ENCODE peak calls at places on chromosomes 4 and X, in nine cellular contexts. I is thyroid gland, X is A549, U is spleen, C is breast epithelium, N is body of pancreas, P is heart left ventricle, Q is ovary, R is IMR-90. T is an unnamed sample.

GRCh38 chr4:158811704-158812103 is 42.9 kb downstream of the FNIP2 start:
- DNase-seq in U (no peak), P (no peak), Q (no peak), R (no peak), C (no peak), I (peak), N (peak), X (no peak), T (peak)

GRCh38 chr4:111789901-111790640 is 355.2 kb upstream of the FAM241A start:
- DNase-seq in I (no peak), U (no peak), X (no peak), R (no peak), P (no peak), C (no peak), N (no peak), Q (no peak), T (no peak)

GRCh38 chr4:95511477-95511876 is 37.3 kb downstream of the UNC5C start:
- DNase-seq in N (no peak), P (no peak), X (no peak), Q (no peak), R (no peak), C (no peak), U (no peak), I (no peak), T (no peak)

GRCh38 chr4:186190456-186191265 is 706 bp upstream of the CYP4V2 start:
- DNase-seq in Q (no peak), I (peak), U (peak), C (peak), N (no peak), R (no peak), X (peak), P (peak), T (peak)

GRCh38 chr4:158895797-158896442 is 127.1 kb downstream of the FNIP2 start:
- DNase-seq in C (no peak), I (peak), Q (no peak), P (no peak), R (peak), N (peak), X (no peak), U (no peak), T (peak)

GRCh38 chr4:23135792-23136645 is 443.3 kb downstream of the GBA3 start:
- DNase-seq in P (no peak), X (peak), U (no peak), C (no peak), N (peak), I (no peak), Q (no peak), R (peak), T (peak)

GRCh38 chr4:169485791-169486742 is 126.3 kb downstream of the NEK1 start:
- DNase-seq in C (no peak), U (no peak), X (peak), P (no peak), Q (peak), N (peak), R (peak), I (peak), T (peak)

GRCh38 chr4:128721896-128722295 is 87.6 kb upstream of the JADE1 start:
- DNase-seq in Q (no peak), N (no peak), R (no peak), X (no peak), C (no peak), U (no peak), I (no peak), P (no peak), T (no peak)

GRCh38 chrX:129980043-129980442 is 2.4 kb upstream of the BCORL1 start:
- DNase-seq in U (peak), I (peak), Q (peak), N (peak), P (peak), C (no peak), R (no peak), X (no peak), T (no peak)

GRCh38 chr4:169282429-169283113 is 11.8 kb upstream of the SH3RF1 start:
- DNase-seq in Q (no peak), U (no peak), R (peak), C (no peak), X (no peak), N (no peak), P (no peak), I (no peak), T (no peak)

GRCh38 chrX:41481264-41482109 is 34.3 kb downstream of the NYX start:
- DNase-seq in N (no peak), U (no peak), R (no peak), X (peak), C (no peak), Q (no peak), P (no peak), I (no peak), T (peak)

GRCh38 chrX:39729834-39730670 is 367.7 kb downstream of the BCOR start:
- DNase-seq in U (no peak), N (no peak), P (no peak), Q (no peak), C (no peak), R (no peak), X (no peak), I (no peak), T (peak)

GRCh38 chr4:152968806-152969394 is 32.8 kb downstream of the FHDC1 start:
- DNase-seq in R (peak), P (no peak), X (no peak), Q (no peak), N (no peak), C (no peak), I (no peak), U (no peak), T (no peak)

GRCh38 chrX:153861733-153862300 is 24.2 kb downstream of the L1CAM start:
- DNase-seq in U (peak), X (no peak), C (no peak), R (no peak), I (no peak), Q (no peak), N (no peak), P (no peak), T (no peak)

GRCh38 chr4:72582853-72583252 is 13.8 kb upstream of the ADAMTS3 start:
- DNase-seq in U (no peak), I (peak), P (no peak), X (no peak), N (no peak), R (no peak), Q (no peak), C (no peak), T (no peak)

GRCh38 chrX:13688772-13689518 is at the start of gene RAB9A:
- DNase-seq in C (peak), I (peak), R (peak), N (peak), U (peak), X (peak), Q (peak), P (peak), T (peak)

GRCh38 chr4:86453044-86453501 is 93.2 kb upstream of the MAPK10 start:
- DNase-seq in R (peak), X (no peak), N (peak), P (peak), C (no peak), Q (peak), I (peak), U (no peak), T (no peak)

GRCh38 chrX:83535417-83536244 is 27.5 kb downstream of the POU3F4 start:
- DNase-seq in X (no peak), C (no peak), Q (no peak), N (no peak), P (no peak), R (no peak), U (no peak), I (no peak), T (no peak)

GRCh38 chr4:3207531-3208037 is 41.4 kb upstream of the MSANTD1 start:
- DNase-seq in U (no peak), X (no peak), R (peak), P (no peak), Q (no peak), N (no peak), I (no peak), C (peak), T (no peak)

GRCh38 chr4:1240721-1241465 is 8.0 kb downstream of the CTBP1 start:
- DNase-seq in C (no peak), X (no peak), I (no peak), R (no peak), P (no peak), U (peak), Q (no peak), N (no peak), T (no peak)

GRCh38 chr4:1869530-1870327 is 1.5 kb upstream of the NSD2 start:
- DNase-seq in C (no peak), I (no peak), U (no peak), R (no peak), X (no peak), N (no peak), P (no peak), Q (no peak), T (no peak)

GRCh38 chrX:153649178-153649914 is 2.3 kb downstream of the DUSP9 start:
- DNase-seq in U (peak), X (peak), I (peak), C (peak), R (no peak), P (no peak), Q (peak), N (peak), T (peak)

GRCh38 chrX:39821011-39821708 is 276.6 kb downstream of the BCOR start:
- DNase-seq in U (peak), I (peak), N (peak), P (peak), Q (peak), R (peak), X (peak), C (no peak), T (no peak)

GRCh38 chrX:21781525-21781924 is 23.6 kb upstream of the SMPX start:
- DNase-seq in Q (no peak), U (no peak), N (no peak), P (no peak), R (peak), C (no peak), X (no peak), I (no peak), T (no peak)

GRCh38 chrX:140501940-140502468 is 2.9 kb downstream of the SOX3 start:
- DNase-seq in P (no peak), N (no peak), X (no peak), U (no peak), I (no peak), C (no peak), R (no peak), Q (no peak), T (no peak)

GRCh38 chr4:13733817-13734216 is 106.3 kb upstream of the BOD1L1 start:
- DNase-seq in C (no peak), P (no peak), X (no peak), I (no peak), Q (no peak), R (no peak), N (no peak), U (no peak), T (no peak)

DNA sequence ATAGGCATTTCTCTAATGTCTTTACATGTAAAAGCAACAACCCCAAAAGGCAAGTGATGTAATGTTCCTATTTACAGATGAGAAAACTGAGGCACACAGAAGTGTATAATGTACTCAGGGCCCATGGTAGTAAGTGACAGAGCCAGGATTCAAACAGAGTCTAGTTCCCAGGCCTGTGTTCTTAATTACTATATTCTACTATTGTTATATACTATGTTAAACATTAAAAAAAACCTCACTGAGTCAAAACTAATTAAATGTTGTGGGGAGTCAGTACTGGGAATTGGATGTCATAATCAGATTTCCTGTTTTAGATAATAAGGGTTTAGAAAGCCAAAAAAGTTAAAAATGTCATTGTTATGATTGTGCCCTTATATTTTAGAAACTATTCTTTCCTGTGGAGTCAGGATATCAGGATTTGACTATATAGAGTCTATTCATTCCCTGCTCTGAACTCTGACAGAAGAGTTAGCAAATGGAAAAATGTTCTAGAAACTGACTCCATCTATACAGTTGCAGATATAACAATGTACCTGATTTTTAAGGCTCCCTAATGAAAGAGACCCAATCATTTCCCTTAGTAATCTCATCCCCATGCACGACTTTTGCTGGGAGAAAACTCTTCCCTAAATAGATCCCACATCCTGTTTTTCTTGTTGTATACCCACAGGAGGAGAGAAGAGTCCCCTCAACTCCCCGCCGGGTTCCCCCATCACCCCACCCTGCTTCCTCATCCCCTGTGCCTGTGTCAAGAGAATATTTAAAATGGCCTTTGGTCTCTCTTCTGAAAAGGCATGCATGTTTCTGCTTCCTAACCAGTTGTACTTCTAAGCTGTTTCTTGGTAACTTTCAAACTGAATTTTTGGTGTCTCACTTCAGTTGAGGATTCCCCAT is 69.7 kb downstream of the REELD1 start:
- DNase-seq in C (no peak), U (no peak), N (no peak), I (no peak), Q (no peak), P (no peak), R (no peak), X (no peak), T (no peak)
- TF ChIP-seq POLR2A in C (no peak), U (no peak), N (no peak), I (no peak), Q (no peak), P (no peak), R (no peak), X (no peak), T (no peak)

GRCh38 chr4:56386091-56386490 is 1.2 kb downstream of the AASDH start:
- DNase-seq in X (no peak), Q (no peak), N (no peak), P (no peak), R (no peak), C (no peak), U (no peak), I (no peak), T (no peak)

GRCh38 chr4:56389558-56389957 is 2.3 kb upstream of the AASDH start:
- DNase-seq in R (no peak), I (no peak), N (no peak), P (no peak), C (no peak), Q (no peak), U (no peak), X (no peak), T (peak)

GRCh38 chr4:56391270-56391669 is 4.0 kb upstream of the AASDH start:
- DNase-seq in N (no peak), P (no peak), Q (no peak), X (no peak), R (no peak), I (no peak), U (no peak), C (no peak), T (no peak)

GRCh38 chr4:56388311-56388710 is 1.0 kb upstream of the AASDH start:
- DNase-seq in X (no peak), Q (no peak), N (no peak), R (no peak), P (no peak), U (no peak), I (no peak), C (no peak), T (peak)

DNA sequence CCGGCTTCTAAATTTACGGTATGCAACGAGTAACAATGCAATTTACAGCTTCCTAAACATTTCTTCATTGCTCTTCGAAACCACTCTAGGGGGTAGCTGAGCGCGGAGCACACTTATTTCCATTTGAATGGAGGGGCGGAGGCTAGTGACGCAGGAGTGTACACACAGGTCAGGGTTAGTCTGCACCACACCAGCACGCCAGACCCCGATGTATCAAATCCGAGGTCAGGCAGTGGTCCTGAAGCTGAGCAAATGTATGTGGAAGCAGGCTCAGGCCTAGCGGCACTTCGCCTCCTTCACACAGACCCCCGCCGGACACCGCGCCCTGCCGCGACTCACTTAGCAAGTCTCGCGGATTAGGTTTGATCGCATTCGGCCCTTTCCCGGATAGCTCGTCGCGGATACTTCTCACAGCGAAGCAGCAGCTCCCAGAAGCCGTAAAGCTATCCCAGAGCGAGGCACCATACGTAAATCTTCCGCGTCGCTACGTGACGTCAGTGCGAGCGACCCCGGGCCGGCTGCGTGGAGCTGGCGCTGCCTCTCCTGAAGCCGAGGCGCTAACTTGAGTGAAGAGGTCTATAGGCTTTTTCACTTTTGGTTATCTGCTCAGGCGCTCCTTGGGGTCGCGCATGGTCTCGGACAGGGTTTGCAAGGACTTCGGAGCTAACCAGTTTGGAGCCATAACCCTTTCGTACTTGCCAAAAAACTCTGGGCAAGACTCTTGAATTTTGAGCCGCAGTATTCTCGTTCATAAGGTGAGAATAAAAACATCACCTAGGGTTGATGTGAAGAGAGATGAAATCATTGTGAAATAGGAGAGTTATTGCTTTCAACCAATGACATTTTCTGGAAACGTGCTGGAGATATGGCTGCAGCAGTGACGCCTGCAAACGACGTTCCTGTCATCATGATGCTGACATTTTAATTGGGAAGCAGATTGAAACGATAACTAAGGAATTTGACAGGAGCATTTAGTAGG is at the start of gene AASDH:
- DNase-seq in U (peak), Q (peak), R (peak), I (peak), N (peak), C (peak), P (peak), X (peak), T (peak)
- TF ChIP-seq POLR2A in U (peak), Q (peak), R (peak), I (peak), N (peak), C (peak), P (no peak), X (peak), T (peak)

DNA sequence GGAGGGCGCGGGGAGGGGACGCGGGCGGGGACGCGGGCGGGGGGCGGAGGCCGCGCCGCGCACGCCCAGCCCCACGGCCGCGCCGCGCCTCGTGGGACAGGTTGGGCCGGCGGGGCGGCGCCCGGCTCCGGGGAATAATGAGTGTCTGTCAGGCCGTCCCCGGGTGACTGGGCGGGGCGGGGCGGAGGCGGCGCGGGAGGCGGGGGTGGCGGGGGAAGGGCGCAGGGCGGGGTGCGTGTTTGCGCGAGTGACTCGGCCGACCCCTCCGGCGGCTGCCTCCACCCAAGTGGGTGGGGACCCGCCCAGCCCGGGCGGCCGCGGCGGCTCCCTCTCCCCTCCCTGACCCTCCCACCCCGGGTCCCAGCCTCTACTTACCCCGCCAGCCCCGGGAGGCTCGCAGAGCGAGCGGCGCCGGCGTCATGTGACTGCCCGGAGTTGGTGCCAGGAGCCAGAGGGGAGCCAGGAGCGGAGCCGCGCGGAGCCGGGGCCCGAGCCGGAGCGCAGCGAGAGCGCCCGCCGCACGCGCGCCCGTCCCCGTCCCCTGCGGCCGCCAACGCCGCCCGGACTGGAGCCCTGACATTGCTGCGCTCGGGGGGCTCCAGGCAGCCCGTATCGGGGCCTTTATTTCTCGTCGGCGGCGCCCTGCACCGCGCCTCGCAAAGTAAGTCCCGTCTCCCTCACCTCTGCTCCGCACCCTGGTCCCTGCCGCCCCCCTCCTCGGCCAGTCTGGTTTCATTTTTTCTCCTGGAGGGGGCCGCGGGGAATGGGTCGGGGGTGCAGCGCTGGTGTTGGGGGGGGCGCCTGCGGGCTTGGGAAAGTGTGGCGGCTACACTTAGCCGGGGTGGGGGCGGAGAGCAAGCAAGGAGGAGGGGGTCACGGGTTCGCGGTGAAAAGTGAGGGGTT is at the start of gene KLF3:
- DNase-seq in X (peak), N (peak), I (peak), R (peak), P (peak), U (peak), C (peak), Q (peak), T (peak)
- TF ChIP-seq POLR2A in X (peak), N (peak), I (peak), R (peak), P (no peak), U (peak), C (no peak), Q (peak), T (peak)

GRCh38 chr4:82744284-82744963 is 54.2 kb downstream of the SCD5 start:
- DNase-seq in X (no peak), R (no peak), U (no peak), I (peak), P (no peak), N (peak), Q (no peak), C (no peak), T (no peak)

GRCh38 chr4:82748781-82749504 is 49.7 kb downstream of the SCD5 start:
- DNase-seq in I (no peak), R (peak), N (no peak), P (no peak), X (no peak), Q (no peak), U (peak), C (no peak), T (no peak)

GRCh38 chr4:82745173-82745842 is 53.3 kb downstream of the SCD5 start:
- DNase-seq in P (no peak), I (peak), Q (no peak), N (peak), C (no peak), R (peak), X (no peak), U (no peak), T (no peak)

GRCh38 chr4:82748176-82748575 is 50.4 kb downstream of the SCD5 start:
- DNase-seq in P (no peak), Q (no peak), X (no peak), R (peak), N (no peak), U (peak), C (no peak), I (no peak), T (no peak)

GRCh38 chr4:82746705-82747567 is 51.7 kb downstream of the SCD5 start:
- DNase-seq in Q (no peak), U (peak), P (no peak), I (no peak), N (no peak), C (no peak), X (no peak), R (no peak), T (no peak)
- TF ChIP-seq POLR2A in Q (no peak), U (no peak), P (no peak), I (no peak), N (peak), C (no peak), X (no peak), R (no peak), T (no peak)

DNA sequence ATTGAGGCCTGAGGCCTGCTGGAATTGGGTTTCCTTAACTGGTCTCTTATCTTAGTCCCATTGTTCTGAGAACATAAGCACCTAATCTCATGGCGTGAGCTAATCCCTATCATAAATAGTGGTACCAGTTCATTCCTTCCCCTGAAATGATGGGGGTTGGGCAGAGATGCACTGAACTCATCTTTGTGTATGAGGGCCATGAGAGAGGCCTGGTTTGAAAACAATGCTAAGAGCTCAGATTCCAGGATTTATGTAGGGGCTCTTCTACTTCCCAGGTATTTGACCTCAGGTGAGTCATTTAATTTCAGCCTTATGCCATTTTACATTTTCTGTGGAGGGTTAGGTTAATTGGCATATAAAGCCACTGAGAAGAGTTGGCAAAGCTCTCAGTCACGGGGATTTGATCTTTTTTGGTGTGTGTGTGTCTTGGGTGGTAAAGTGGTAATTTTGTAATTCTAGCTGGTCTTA is 4.4 kb downstream of the RBM3 start:
- DNase-seq in R (no peak), Q (no peak), N (no peak), X (no peak), C (no peak), P (no peak), U (no peak), I (no peak), T (no peak)
- TF ChIP-seq POLR2A in R (peak), Q (no peak), N (no peak), X (no peak), C (no peak), P (no peak), U (no peak), I (no peak), T (no peak)

T was measured in erythroblast.